ENCODE peak calls at places on chromosomes 12 and 14, in seven cellular contexts. X is effector CD4-positive, alpha-beta T cell; B is fibroblast of the aortic adventitia; H is mammary epithelial cell; E is psoas muscle; O is RWPE1; N is GM12864. M is an unnamed sample.
A peak's percentile ranks its signal among the peaks of the same experiment; 100 is the strongest.

GRCh38 chr14:68384335-68384734 is 408.5 kb downstream of the ZFP36L1 start:
- DNase-seq in X (no peak), B (no peak), H (no peak), E (no peak), O (no peak), N (no peak), M (peak; percentile 54)

GRCh38 chr12:113010701-113011100 is 32.4 kb downstream of the OAS2 start:
- DNase-seq in X (no peak), B (no peak), H (no peak), E (no peak), O (no peak), N (no peak), M (no peak)

GRCh38 chr14:24299255-24300191 is at the start of the genes DHRS1 and NOP9:
- DNase-seq in X (peak; percentile 92), B (peak; percentile 85), H (peak; percentile 90), E (peak; percentile 95), O (peak; percentile 95), N (peak; percentile 69), M (peak; percentile 89)

GRCh38 chr12:115155665-115156645 is 472.0 kb upstream of the TBX3 start:
- DNase-seq in X (no peak), B (peak; percentile 91), H (peak; percentile 100), E (no peak), O (peak; percentile 88), N (no peak), M (no peak)

GRCh38 chr14:95126906-95127530 is 30.3 kb downstream of the DICER1 start:
- DNase-seq in X (no peak), B (no peak), H (no peak), E (no peak), O (no peak), N (no peak), M (peak; percentile 7)

GRCh38 chr12:132574271-132574996 is 35.9 kb downstream of the LRCOL1 start:
- DNase-seq in X (no peak), B (no peak), H (no peak), E (no peak), O (no peak), N (no peak), M (no peak)

GRCh38 chr14:61765225-61765943 is 3.2 kb downstream of the SNAPC1 start:
- DNase-seq in X (no peak), B (no peak), H (no peak), E (no peak), O (no peak), N (no peak), M (no peak)

GRCh38 chr12:76032043-76032981 is 736 bp upstream of the PHLDA1 start:
- DNase-seq in X (peak; percentile 7), B (peak; percentile 71), H (peak; percentile 65), E (peak; percentile 59), O (peak; percentile 43), N (no peak), M (no peak)

GRCh38 chr12:101127521-101128219 is 82.4 kb downstream of the SLC5A8 start:
- DNase-seq in X (no peak), B (peak; percentile 19), H (no peak), E (no peak), O (no peak), N (no peak), M (no peak)

GRCh38 chr14:70254476-70254961 is 65.8 kb upstream of the SLC8A3 start:
- DNase-seq in X (no peak), B (no peak), H (peak; percentile 63), E (peak; percentile 78), O (peak; percentile 24), N (no peak), M (peak; percentile 70)

GRCh38 chr14:66514206-66514605 is 6.3 kb downstream of the GPHN start:
- DNase-seq in X (no peak), B (peak; percentile 14), H (peak; percentile 38), E (no peak), O (peak; percentile 3), N (no peak), M (no peak)

GRCh38 chr12:1552978-1553471 is 41.4 kb downstream of the FBXL14 start:
- DNase-seq in X (no peak), B (no peak), H (no peak), E (no peak), O (no peak), N (no peak), M (no peak)

GRCh38 chr12:12999276-12999958 is 648 bp downstream of the HEBP1 start:
- DNase-seq in X (no peak), B (peak; percentile 35), H (peak; percentile 6), E (no peak), O (peak; percentile 34), N (no peak), M (peak; percentile 34)

GRCh38 chr14:69048456-69048855 is 69.4 kb upstream of the ACTN1 start:
- DNase-seq in X (no peak), B (no peak), H (peak; percentile 39), E (no peak), O (no peak), N (no peak), M (peak; percentile 64)

GRCh38 chr12:12182926-12183325 is 83.9 kb downstream of the LRP6 start:
- DNase-seq in X (no peak), B (peak; percentile 94), H (peak; percentile 15), E (no peak), O (no peak), N (no peak), M (no peak)

GRCh38 chr12:53754633-53755261 is 3.0 kb upstream of the CISTR start:
- DNase-seq in X (no peak), B (peak; percentile 69), H (no peak), E (no peak), O (no peak), N (no peak), M (no peak)

GRCh38 chr14:78530078-78530477 is 359.9 kb downstream of the NRXN3 start:
- DNase-seq in X (no peak), B (peak; percentile 19), H (peak; percentile 4), E (no peak), O (peak; percentile 18), N (no peak), M (no peak)

GRCh38 chr12:117486840-117487659 is 125.6 kb upstream of the NOS1 start:
- DNase-seq in X (no peak), B (no peak), H (no peak), E (peak; percentile 83), O (peak; percentile 16), N (no peak), M (no peak)

GRCh38 chr12:92002673-92003382 is 142.8 kb downstream of the BTG1 start:
- DNase-seq in X (no peak), B (peak; percentile 65), H (no peak), E (no peak), O (no peak), N (no peak), M (no peak)

GRCh38 chr14:96162265-96162664 is 42.4 kb upstream of the BDKRB2 start:
- DNase-seq in X (no peak), B (no peak), H (no peak), E (no peak), O (no peak), N (no peak), M (no peak)